ENCODE peak calls at places on chromosomes 7 and 10, in eight cellular contexts. Z is A549, B is NAMALWA, V is ascending aorta, A is Karpas-422, K is iPS-NIHi11, W is T-helper 1 cell, C is T follicular helper cell. M is an unnamed sample.

GRCh38 chr10:126924915-126925300 is 19.7 kb downstream of the DOCK1 start:
- DNase-seq in K (no peak), B (no peak), V (no peak), A (no peak), C (no peak), W (no peak), Z (no peak), M (no peak)

GRCh38 chr7:132134814-132135445 is 441.3 kb downstream of the PLXNA4 start:
- DNase-seq in A (peak), V (no peak), W (no peak), C (no peak), B (no peak), Z (no peak), K (no peak), M (no peak)

GRCh38 chr10:79230563-79231249 is 116.6 kb upstream of the PPIF start:
- DNase-seq in A (peak), V (no peak), Z (no peak), W (no peak), K (no peak), C (no peak), B (no peak), M (no peak)

GRCh38 chr7:31950101-31950755 is 120.0 kb downstream of the PDE1C start:
- DNase-seq in B (no peak), Z (no peak), V (no peak), A (no peak), W (no peak), C (no peak), K (no peak), M (no peak)

GRCh38 chr10:117540640-117541404 is 1.7 kb upstream of the EMX2 start:
- DNase-seq in A (no peak), W (no peak), Z (no peak), C (no peak), V (no peak), B (no peak), K (no peak), M (no peak)

GRCh38 chr7:138245682-138246081 is 169.4 kb downstream of the AKR1D1 start:
- DNase-seq in B (no peak), V (no peak), W (no peak), A (no peak), C (no peak), K (no peak), Z (no peak), M (no peak)

GRCh38 chr10:6600224-6600987 is 20.3 kb upstream of the PRKCQ start:
- DNase-seq in C (no peak), Z (no peak), A (no peak), B (no peak), V (no peak), W (no peak), K (no peak), M (no peak)

GRCh38 chr7:85125160-85125559 is 61.7 kb downstream of the SEMA3D start:
- DNase-seq in A (no peak), C (no peak), K (no peak), Z (no peak), B (no peak), W (no peak), V (no peak), M (no peak)

GRCh38 chr10:86970152-86970886 is 2.0 kb downstream of the ADIRF start:
- DNase-seq in Z (no peak), K (peak), A (no peak), V (no peak), C (no peak), W (peak), B (no peak), M (no peak)

GRCh38 chr7:94664023-94664422 is 8.1 kb upstream of the SGCE start:
- DNase-seq in Z (no peak), K (no peak), V (no peak), A (no peak), C (no peak), B (no peak), W (no peak), M (no peak)

GRCh38 chr10:47405829-47406547 is 21.9 kb upstream of the ZNF488 start:
- DNase-seq in B (no peak), W (no peak), A (no peak), V (no peak), C (no peak), K (no peak), Z (peak), M (no peak)

GRCh38 chr10:103678104-103678526 is 177.3 kb downstream of the SH3PXD2A start:
- DNase-seq in V (peak), K (no peak), B (peak), A (peak), C (peak), W (peak), Z (no peak), M (peak)

GRCh38 chr7:4725014-4725951 is 43.2 kb downstream of the FOXK1 start:
- DNase-seq in Z (peak), C (peak), B (no peak), K (peak), A (no peak), W (no peak), V (peak), M (no peak)

GRCh38 chr10:104130041-104130440 is 8.1 kb downstream of the SFR1 start:
- DNase-seq in Z (no peak), B (no peak), W (no peak), V (no peak), C (no peak), A (no peak), K (no peak), M (no peak)

GRCh38 chr10:132878730-132879407 is 63.5 kb downstream of the CFAP46 start:
- DNase-seq in C (no peak), Z (no peak), B (no peak), W (no peak), K (no peak), A (no peak), V (no peak), M (no peak)

M was measured in T-helper 2 cell.